ENCODE peak calls at places on chromosomes 5 and 9, in five cellular contexts. V, S, J, U and Y are unnamed samples. For H3K9me3 and H3K4me1, the result is how much of the 10 kb centered on the place peaks cover.

GRCh38 chr9:134760750-134761420 is 119.3 kb downstream of the COL5A1 start:
- DNase-seq in V (no peak), S (no peak), J (no peak), U (no peak), Y (no peak)

GRCh38 chr5:181181650-181182565 is 23.1 kb downstream of the TRIM7 start:
- DNase-seq in V (peak), S (peak), J (no peak), U (peak), Y (no peak)

GRCh38 chr9:114370251-114370984 is 17.4 kb downstream of the AKNA start:
- DNase-seq in V (peak), S (no peak), J (no peak), U (no peak), Y (no peak)

GRCh38 chr9:26954050-26954508 is 2.1 kb upstream of the IFT74 start:
- DNase-seq in V (no peak), S (no peak), J (no peak), U (no peak), Y (no peak)

GRCh38 chr9:84669293-84670105 is at the start of gene NTRK2:
- DNase-seq in V (no peak), S (no peak), J (no peak), U (no peak), Y (no peak)

GRCh38 chr9:97307091-97307490 is 368 bp upstream of the CCDC180 start:
- DNase-seq in V (no peak), S (peak), J (peak), U (peak), Y (peak)

GRCh38 chr5:159230657-159231056 is 21.3 kb upstream of the RNF145 start:
- DNase-seq in V (no peak), S (no peak), J (no peak), U (no peak), Y (no peak)

GRCh38 chr9:116643691-116644090 is 43.4 kb upstream of the TRIM32 start:
- DNase-seq in V (no peak), S (no peak), J (no peak), U (no peak), Y (no peak)

GRCh38 chr5:167642779-167643517 is 648.5 kb upstream of the WWC1 start:
- DNase-seq in V (no peak), S (no peak), J (no peak), U (no peak), Y (no peak)

GRCh38 chr5:45454114-45454513 is 242.1 kb downstream of the HCN1 start:
- DNase-seq in V (no peak), S (no peak), J (no peak), U (peak), Y (peak)

GRCh38 chr5:142106061-142106460 is 2.5 kb upstream of the NDFIP1 start:
- DNase-seq in V (peak), S (no peak), J (no peak), U (no peak), Y (no peak)

GRCh38 chr9:109632817-109633216 is 134.7 kb upstream of the PTPN3 start:
- DNase-seq in V (no peak), S (no peak), J (no peak), U (no peak), Y (no peak)

GRCh38 chr5:172345886-172346285 is 62.3 kb upstream of the UBTD2 start:
- DNase-seq in V (no peak), S (no peak), J (no peak), U (no peak), Y (no peak)

GRCh38 chr5:129499208-129499852 is 39.2 kb downstream of the ADAMTS19 start:
- DNase-seq in V (no peak), S (no peak), J (no peak), U (no peak), Y (no peak)

GRCh38 chr9:115073456-115073855 is 44.5 kb downstream of the TNC start:
- DNase-seq in V (no peak), S (no peak), J (no peak), U (no peak), Y (no peak)

GRCh38 chr5:2430606-2431005 is 320.9 kb downstream of the IRX2 start:
- DNase-seq in V (no peak), S (no peak), J (no peak), U (no peak), Y (no peak)

GRCh38 chr9:19371942-19372341 is 8.1 kb downstream of the RPS6 start:
- DNase-seq in V (no peak), S (no peak), J (no peak), U (no peak), Y (no peak)

GRCh38 chr5:62779010-62779422 is 200.4 kb downstream of the LRRC70 start:
- DNase-seq in V (no peak), S (no peak), J (no peak), U (peak), Y (peak)

GRCh38 chr5:149452665-149453617 is 73.8 kb upstream of the IL17B start:
- DNase-seq in V (peak), S (no peak), J (peak), U (peak), Y (no peak)

GRCh38 chr5:10229306-10230048 is 20.2 kb downstream of the ATPSCKMT start:
- DNase-seq in V (no peak), S (no peak), J (no peak), U (no peak), Y (no peak)

GRCh38 chr9:113387560-113388230 is 10.9 kb upstream of the HDHD3 start:
- DNase-seq in V (no peak), S (no peak), J (no peak), U (no peak), Y (no peak)

GRCh38 chr5:74056789-74057164 is 430.8 kb downstream of the ARHGEF28 start:
- DNase-seq in V (no peak), S (no peak), J (no peak), U (no peak), Y (no peak)

GRCh38 chr5:142749321-142749720 is 20.9 kb upstream of the ARHGAP26 start:
- DNase-seq in V (no peak), S (no peak), J (no peak), U (no peak), Y (no peak)

GRCh38 chr9:136665111-136665703 is 2.5 kb downstream of the EGFL7 start:
- DNase-seq in V (no peak), S (no peak), J (no peak), U (peak), Y (no peak)

GRCh38 chr5:67983251-67983941 is 232.2 kb upstream of the PIK3R1 start:
- DNase-seq in V (no peak), S (no peak), J (no peak), U (no peak), Y (no peak)

GRCh38 chr5:52709171-52709925 is 78.4 kb upstream of the ITGA1 start:
- DNase-seq in V (no peak), S (no peak), J (no peak), U (no peak), Y (no peak)

GRCh38 chr9:133842721-133843227 is 104.6 kb upstream of the SARDH start:
- DNase-seq in V (no peak), S (no peak), J (no peak), U (no peak), Y (no peak)

GRCh38 chr5:172837640-172838039 is 3.6 kb downstream of the ERGIC1 start:
- DNase-seq in V (peak), S (peak), J (no peak), U (no peak), Y (no peak)

GRCh38 chr5:42531611-42532010 is 108.4 kb downstream of the GHR start:
- DNase-seq in V (no peak), S (no peak), J (no peak), U (no peak), Y (no peak)

GRCh38 chr5:114744406-114744805 is 382.5 kb downstream of the KCNN2 start:
- DNase-seq in V (no peak), S (no peak), J (no peak), U (no peak), Y (no peak)

DNA sequence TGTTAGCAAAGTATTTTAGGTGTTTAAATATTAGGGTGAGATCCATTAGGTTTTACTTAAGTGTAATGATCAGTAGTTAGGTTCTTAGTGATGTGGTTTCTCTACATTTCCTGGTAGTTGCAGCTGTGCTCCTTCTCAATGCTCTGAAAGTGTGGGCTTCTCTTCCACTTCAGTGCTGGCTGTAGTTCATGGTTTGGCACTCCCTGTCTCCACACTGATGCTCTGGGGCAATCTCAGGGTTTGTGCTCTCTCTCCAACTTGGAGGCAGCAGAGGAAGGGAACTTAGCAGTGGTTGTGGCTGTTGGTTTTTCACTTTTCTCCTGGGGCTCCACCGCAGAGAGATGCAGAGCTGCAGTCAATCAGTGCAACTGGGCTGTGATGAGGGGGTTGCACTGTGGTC is 507.5 kb downstream of the TMEM232 start:
- DNase-seq in V (no peak), S (no peak), J (no peak), U (no peak), Y (no peak)
- H3K9me3 ChIP-seq in V (under half), S (under half), J (under half), U (under half), Y (under half)

GRCh38 chr9:78234810-78235209 is 1.1 kb upstream of the CEP78 start:
- DNase-seq in V (no peak), S (no peak), J (no peak), U (no peak), Y (no peak)
- H3K4me3 ChIP-seq in V (peak), S (no peak), J (peak), U (peak), Y (no peak)

GRCh38 chr9:38006163-38006562 is 62.9 kb downstream of the SHB start:
- DNase-seq in V (no peak), S (no peak), J (no peak), U (peak), Y (no peak)
- H3K4me1 ChIP-seq in V (under half), S (under half), J (half or more), U (under half), Y (under half)

GRCh38 chr5:103079796-103080195 is 40.1 kb downstream of the GIN1 start:
- DNase-seq in V (no peak), S (no peak), J (no peak), U (no peak), Y (no peak)

GRCh38 chr5:103075442-103075841 is 44.5 kb downstream of the GIN1 start:
- DNase-seq in V (no peak), S (no peak), J (no peak), U (no peak), Y (no peak)
- H3K9me3 ChIP-seq in V (under half), S (under half), J (under half), U (under half), Y (under half)